ENCODE peak calls at places on chromosomes 7 and 10, in four cellular contexts. One of them, this sample, is unnamed.

GRCh38 chr7:123711832-123712293 is 36.9 kb downstream of the WASL start:
- DNase-seq in NCI-H446 treated with DMSO at 0.1 percent for 48 hours: no peak
- DNase-seq in myocyte: no peak
- DNase-seq in SJSA1: no peak
- DNase-seq in this sample: no peak

GRCh38 chr7:142645777-142646176 is 103.5 kb upstream of the PRSS1 start:
- DNase-seq in SJSA1: no peak
- DNase-seq in myocyte: no peak
- DNase-seq in NCI-H446 treated with DMSO at 0.1 percent for 48 hours: no peak
- DNase-seq in this sample: no peak

GRCh38 chr10:8913720-8914119 is 859.2 kb downstream of the GATA3 start:
- DNase-seq in myocyte: no peak
- DNase-seq in NCI-H446 treated with DMSO at 0.1 percent for 48 hours: no peak
- DNase-seq in SJSA1: no peak
- DNase-seq in this sample: no peak

GRCh38 chr10:13563481-13564445 is 23.0 kb upstream of the PRPF18 start:
- DNase-seq in myocyte: peak
- DNase-seq in SJSA1: no peak
- DNase-seq in NCI-H446 treated with DMSO at 0.1 percent for 48 hours: no peak
- DNase-seq in this sample: peak

GRCh38 chr7:140645166-140645565 is 4.6 kb upstream of the DENND2A start:
- DNase-seq in SJSA1: no peak
- DNase-seq in NCI-H446 treated with DMSO at 0.1 percent for 48 hours: no peak
- DNase-seq in myocyte: no peak
- DNase-seq in this sample: no peak

GRCh38 chr10:65903620-65904019 is 1022.2 kb upstream of the LRRTM3 start:
- DNase-seq in SJSA1: no peak
- DNase-seq in NCI-H446 treated with DMSO at 0.1 percent for 48 hours: no peak
- DNase-seq in myocyte: no peak
- DNase-seq in this sample: no peak

GRCh38 chr7:28804990-28805389 is 153.1 kb downstream of the TRIL start:
- DNase-seq in myocyte: no peak
- DNase-seq in SJSA1: no peak
- DNase-seq in NCI-H446 treated with DMSO at 0.1 percent for 48 hours: no peak
- DNase-seq in this sample: peak

GRCh38 chr7:42914009-42914725 is 2.3 kb upstream of the C7orf25 start:
- DNase-seq in SJSA1: no peak
- DNase-seq in myocyte: no peak
- DNase-seq in NCI-H446 treated with DMSO at 0.1 percent for 48 hours: no peak
- DNase-seq in this sample: peak

This sample was measured in EH.